ENCODE peak calls at places on chromosomes 3 and 15, in eight cellular contexts. One of them, this sample, is unnamed.

GRCh38 chr3:11835028-11835639 is 11.6 kb downstream of the TAMM41 start:
- DNase-seq in stimulated activated CD8-positive, alpha-beta memory T cell treated with anti-CD3 and anti-CD28 coated beads, Interleukin-4, amount 100 ng/mL, for 4 hours: no peak
- DNase-seq in H9: no peak
- DNase-seq in activated naive CD8-positive, alpha-beta T cell treated with anti-CD3 and anti-CD28 coated beads, Interleukin-2, amount 50 U/mL, for 16 hours: no peak
- DNase-seq in thoracic aorta: no peak
- DNase-seq in dorsolateral prefrontal cortex: no peak
- DNase-seq in ureter: no peak
- DNase-seq in immature natural killer cell: no peak
- DNase-seq in this sample: no peak

GRCh38 chr3:61371123-61371522 is 119.9 kb upstream of the FHIT start:
- DNase-seq in activated naive CD8-positive, alpha-beta T cell treated with anti-CD3 and anti-CD28 coated beads, Interleukin-2, amount 50 U/mL, for 16 hours: no peak
- DNase-seq in ureter: no peak
- DNase-seq in immature natural killer cell: no peak
- DNase-seq in H9: no peak
- DNase-seq in dorsolateral prefrontal cortex: no peak
- DNase-seq in stimulated activated CD8-positive, alpha-beta memory T cell treated with anti-CD3 and anti-CD28 coated beads, Interleukin-4, amount 100 ng/mL, for 4 hours: no peak
- DNase-seq in thoracic aorta: no peak
- DNase-seq in this sample: no peak

GRCh38 chr15:76501726-76502125 is 165.2 kb downstream of the ISL2 start:
- DNase-seq in H9: no peak
- DNase-seq in stimulated activated CD8-positive, alpha-beta memory T cell treated with anti-CD3 and anti-CD28 coated beads, Interleukin-4, amount 100 ng/mL, for 4 hours: no peak
- DNase-seq in thoracic aorta: no peak
- DNase-seq in dorsolateral prefrontal cortex: no peak
- DNase-seq in immature natural killer cell: no peak
- DNase-seq in ureter: no peak
- DNase-seq in activated naive CD8-positive, alpha-beta T cell treated with anti-CD3 and anti-CD28 coated beads, Interleukin-2, amount 50 U/mL, for 16 hours: no peak
- DNase-seq in this sample: no peak

GRCh38 chr3:170488802-170489201 is 70.1 kb downstream of the CLDN11 start:
- DNase-seq in ureter: no peak
- DNase-seq in dorsolateral prefrontal cortex: no peak
- DNase-seq in stimulated activated CD8-positive, alpha-beta memory T cell treated with anti-CD3 and anti-CD28 coated beads, Interleukin-4, amount 100 ng/mL, for 4 hours: no peak
- DNase-seq in immature natural killer cell: no peak
- DNase-seq in thoracic aorta: no peak
- DNase-seq in activated naive CD8-positive, alpha-beta T cell treated with anti-CD3 and anti-CD28 coated beads, Interleukin-2, amount 50 U/mL, for 16 hours: no peak
- DNase-seq in H9: no peak
- DNase-seq in this sample: no peak

GRCh38 chr15:57323806-57324589 is 52.3 kb upstream of the CGNL1 start:
- DNase-seq in stimulated activated CD8-positive, alpha-beta memory T cell treated with anti-CD3 and anti-CD28 coated beads, Interleukin-4, amount 100 ng/mL, for 4 hours: no peak
- DNase-seq in immature natural killer cell: no peak
- DNase-seq in H9: peak
- DNase-seq in ureter: no peak
- DNase-seq in activated naive CD8-positive, alpha-beta T cell treated with anti-CD3 and anti-CD28 coated beads, Interleukin-2, amount 50 U/mL, for 16 hours: no peak
- DNase-seq in thoracic aorta: no peak
- DNase-seq in dorsolateral prefrontal cortex: no peak
- DNase-seq in this sample: no peak

GRCh38 chr3:13526626-13526949 is 22.3 kb upstream of the FBLN2 start:
- DNase-seq in dorsolateral prefrontal cortex: no peak
- DNase-seq in ureter: no peak
- DNase-seq in immature natural killer cell: no peak
- DNase-seq in thoracic aorta: no peak
- DNase-seq in H9: no peak
- DNase-seq in stimulated activated CD8-positive, alpha-beta memory T cell treated with anti-CD3 and anti-CD28 coated beads, Interleukin-4, amount 100 ng/mL, for 4 hours: no peak
- DNase-seq in activated naive CD8-positive, alpha-beta T cell treated with anti-CD3 and anti-CD28 coated beads, Interleukin-2, amount 50 U/mL, for 16 hours: no peak
- DNase-seq in this sample: peak

GRCh38 chr15:101502572-101503295 is 13.2 kb upstream of the PCSK6 start:
- DNase-seq in ureter: no peak
- DNase-seq in immature natural killer cell: no peak
- DNase-seq in thoracic aorta: no peak
- DNase-seq in dorsolateral prefrontal cortex: no peak
- DNase-seq in activated naive CD8-positive, alpha-beta T cell treated with anti-CD3 and anti-CD28 coated beads, Interleukin-2, amount 50 U/mL, for 16 hours: no peak
- DNase-seq in stimulated activated CD8-positive, alpha-beta memory T cell treated with anti-CD3 and anti-CD28 coated beads, Interleukin-4, amount 100 ng/mL, for 4 hours: no peak
- DNase-seq in H9: no peak
- DNase-seq in this sample: no peak

GRCh38 chr3:122903171-122903570 is 108.3 kb downstream of the SLC49A4 start:
- DNase-seq in immature natural killer cell: no peak
- DNase-seq in activated naive CD8-positive, alpha-beta T cell treated with anti-CD3 and anti-CD28 coated beads, Interleukin-2, amount 50 U/mL, for 16 hours: no peak
- DNase-seq in dorsolateral prefrontal cortex: no peak
- DNase-seq in ureter: no peak
- DNase-seq in H9: peak
- DNase-seq in stimulated activated CD8-positive, alpha-beta memory T cell treated with anti-CD3 and anti-CD28 coated beads, Interleukin-4, amount 100 ng/mL, for 4 hours: no peak
- DNase-seq in thoracic aorta: no peak
- DNase-seq in this sample: no peak

GRCh38 chr3:36380171-36381031 is at the start of gene STAC:
- DNase-seq in activated naive CD8-positive, alpha-beta T cell treated with anti-CD3 and anti-CD28 coated beads, Interleukin-2, amount 50 U/mL, for 16 hours: no peak
- DNase-seq in immature natural killer cell: peak
- DNase-seq in ureter: peak
- DNase-seq in H9: peak
- DNase-seq in thoracic aorta: no peak
- DNase-seq in stimulated activated CD8-positive, alpha-beta memory T cell treated with anti-CD3 and anti-CD28 coated beads, Interleukin-4, amount 100 ng/mL, for 4 hours: no peak
- DNase-seq in dorsolateral prefrontal cortex: no peak
- DNase-seq in this sample: no peak

GRCh38 chr15:65212097-65212496 is 824 bp upstream of the CILP start:
- DNase-seq in thoracic aorta: no peak
- DNase-seq in dorsolateral prefrontal cortex: no peak
- DNase-seq in activated naive CD8-positive, alpha-beta T cell treated with anti-CD3 and anti-CD28 coated beads, Interleukin-2, amount 50 U/mL, for 16 hours: no peak
- DNase-seq in stimulated activated CD8-positive, alpha-beta memory T cell treated with anti-CD3 and anti-CD28 coated beads, Interleukin-4, amount 100 ng/mL, for 4 hours: peak
- DNase-seq in ureter: no peak
- DNase-seq in immature natural killer cell: peak
- DNase-seq in H9: peak
- DNase-seq in this sample: no peak

GRCh38 chr15:79025201-79025600 is 65.4 kb downstream of the RASGRF1 start:
- DNase-seq in thoracic aorta: no peak
- DNase-seq in H9: no peak
- DNase-seq in activated naive CD8-positive, alpha-beta T cell treated with anti-CD3 and anti-CD28 coated beads, Interleukin-2, amount 50 U/mL, for 16 hours: no peak
- DNase-seq in immature natural killer cell: no peak
- DNase-seq in stimulated activated CD8-positive, alpha-beta memory T cell treated with anti-CD3 and anti-CD28 coated beads, Interleukin-4, amount 100 ng/mL, for 4 hours: no peak
- DNase-seq in ureter: no peak
- DNase-seq in dorsolateral prefrontal cortex: no peak
- DNase-seq in this sample: no peak